ENCODE peak calls at places on chromosome 21, in eight cellular contexts. Y, D, O, C, V, N, Z and Q are unnamed samples. For H3K36me3, the result is how much of the 10 kb centered on the place peaks cover.

GRCh38 chr21:29145354-29145782 is 14.9 kb downstream of the MAP3K7CL start:
- DNase-seq in Y (peak), D (peak), O (no peak), C (peak), V (peak), N (peak), Z (no peak), Q (peak)

GRCh38 chr21:29366532-29366931 is 67.8 kb downstream of the BACH1 start:
- DNase-seq in Y (no peak), D (no peak), O (no peak), C (no peak), V (no peak), N (no peak), Z (no peak), Q (no peak)

GRCh38 chr21:34932233-34932632 is 116.9 kb downstream of the RUNX1 start:
- DNase-seq in Y (no peak), D (no peak), O (no peak), C (no peak), V (no peak), N (no peak), Z (no peak), Q (no peak)

GRCh38 chr21:32334980-32335471 is 36.4 kb downstream of the MRAP start:
- DNase-seq in Y (no peak), D (peak), O (no peak), C (no peak), V (no peak), N (no peak), Z (no peak), Q (peak)

GRCh38 chr21:22020221-22020620 is 1022.0 kb downstream of the NCAM2 start:
- DNase-seq in Y (no peak), D (no peak), O (no peak), C (no peak), V (peak), N (no peak), Z (peak), Q (peak)

GRCh38 chr21:25845729-25846256 is 111.0 kb downstream of the GABPA start:
- DNase-seq in Y (no peak), D (no peak), O (no peak), C (no peak), V (no peak), N (no peak), Z (no peak), Q (peak)

GRCh38 chr21:15054606-15055239 is 10.1 kb downstream of the NRIP1 start:
- DNase-seq in Y (no peak), D (no peak), O (no peak), C (no peak), V (no peak), N (no peak), Z (no peak), Q (no peak)

GRCh38 chr21:32459972-32460371 is 47.5 kb downstream of the EVA1C start:
- DNase-seq in Y (no peak), D (no peak), O (no peak), C (no peak), V (no peak), N (no peak), Z (no peak), Q (no peak)

GRCh38 chr21:14361958-14362357 is 21.0 kb downstream of the HSPA13 start:
- DNase-seq in Y (no peak), D (peak), O (no peak), C (no peak), V (peak), N (peak), Z (no peak), Q (peak)

GRCh38 chr21:15367061-15367626 is 302.3 kb upstream of the NRIP1 start:
- DNase-seq in Y (no peak), D (no peak), O (no peak), C (no peak), V (no peak), N (no peak), Z (peak), Q (no peak)

GRCh38 chr21:26659181-26659580 is 86.1 kb upstream of the CYYR1 start:
- DNase-seq in Y (no peak), D (no peak), O (no peak), C (no peak), V (peak), N (no peak), Z (no peak), Q (no peak)

GRCh38 chr21:27192286-27192685 is 225.4 kb upstream of the ADAMTS5 start:
- DNase-seq in Y (no peak), D (no peak), O (no peak), C (no peak), V (peak), N (no peak), Z (no peak), Q (peak)

GRCh38 chr21:29149771-29150425 is 19.5 kb downstream of the MAP3K7CL start:
- DNase-seq in Y (no peak), D (peak), O (no peak), C (no peak), V (peak), N (no peak), Z (no peak), Q (no peak)

GRCh38 chr21:32727478-32727727 is 410 bp downstream of the SYNJ1 start:
- DNase-seq in Y (no peak), D (no peak), O (no peak), C (no peak), V (no peak), N (no peak), Z (no peak), Q (no peak)

GRCh38 chr21:26117972-26118367 is 52.6 kb downstream of the APP start:
- DNase-seq in Y (no peak), D (no peak), O (no peak), C (no peak), V (no peak), N (no peak), Z (no peak), Q (no peak)

GRCh38 chr21:32940079-32941014 is 85.4 kb upstream of the OLIG2 start:
- DNase-seq in Y (peak), D (peak), O (peak), C (no peak), V (peak), N (peak), Z (peak), Q (peak)

GRCh38 chr21:31594726-31595125 is 64.8 kb upstream of the SOD1 start:
- DNase-seq in Y (no peak), D (no peak), O (no peak), C (no peak), V (no peak), N (no peak), Z (no peak), Q (no peak)

GRCh38 chr21:32812035-32812434 is 40.5 kb upstream of the PAXBP1 start:
- DNase-seq in Y (no peak), D (peak), O (no peak), C (peak), V (no peak), N (no peak), Z (no peak), Q (peak)

GRCh38 chr21:43189936-43190335 is 21.1 kb downstream of the CRYAA start:
- DNase-seq in Y (no peak), D (no peak), O (no peak), C (peak), V (no peak), N (no peak), Z (no peak), Q (no peak)

GRCh38 chr21:31892686-31893085 is 19.9 kb downstream of the HUNK start:
- DNase-seq in Y (no peak), D (no peak), O (no peak), C (no peak), V (no peak), N (no peak), Z (peak), Q (no peak)

DNA sequence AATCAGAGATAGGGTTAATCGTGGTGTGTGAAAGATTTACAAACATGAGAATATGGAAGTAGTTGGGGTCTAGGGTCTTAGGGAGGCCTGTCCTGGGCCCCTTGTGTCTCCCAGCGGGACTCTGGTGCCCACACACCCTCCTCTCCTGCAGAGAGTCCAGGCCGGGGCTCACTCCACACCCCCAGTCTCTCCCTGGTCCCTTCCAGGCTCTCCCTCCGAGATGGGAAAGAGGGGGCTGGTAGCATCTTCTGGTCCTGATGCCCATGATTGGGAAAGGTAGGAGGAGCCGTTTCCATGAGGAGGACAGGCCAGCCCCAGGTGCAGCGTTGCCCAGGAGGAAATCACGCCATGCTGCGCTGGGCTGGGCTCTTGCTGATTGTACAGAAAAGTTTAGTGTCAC is 26.6 kb downstream of the PCNT start:
- DNase-seq in Y (no peak), D (no peak), O (no peak), C (peak), V (no peak), N (no peak), Z (no peak), Q (no peak)
- H3K36me3 ChIP-seq in Y (half or more), D (under half), O (under half), C (under half), V (under half), N (under half), Z (under half), Q (half or more)

GRCh38 chr21:42061195-42061865 is 9.8 kb upstream of the UMODL1 start:
- DNase-seq in Y (peak), D (no peak), O (peak), C (peak), V (no peak), N (peak), Z (no peak), Q (no peak)
- H3K4me3 ChIP-seq in Y (no peak), D (no peak), O (no peak), C (no peak), V (no peak), N (no peak), Z (no peak), Q (no peak)

DNA sequence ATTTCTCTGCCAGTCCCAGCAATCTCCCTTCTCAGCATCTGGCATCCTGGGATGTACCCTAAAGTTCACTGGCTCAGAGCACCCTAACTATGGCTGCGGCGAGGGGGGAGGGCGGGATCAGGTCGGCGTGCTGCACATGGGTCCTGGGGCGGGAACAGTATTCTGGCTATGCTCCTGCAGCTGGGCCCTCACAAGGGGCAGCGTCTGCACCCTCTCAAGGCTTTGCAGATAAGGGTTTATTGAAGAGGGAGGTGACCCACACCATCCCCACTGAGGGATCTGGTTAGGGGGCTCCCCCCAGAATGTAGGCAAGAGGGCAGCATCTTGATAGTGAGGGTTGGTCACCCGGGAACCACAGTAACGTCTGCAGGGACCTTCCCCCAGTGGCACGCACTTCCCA is 44.9 kb upstream of the PCBP3 start:
- DNase-seq in Y (no peak), D (no peak), O (no peak), C (no peak), V (no peak), N (no peak), Z (no peak), Q (no peak)
- H3K36me3 ChIP-seq in Y (under half), D (under half), O (under half), C (under half), V (under half), N (under half), Z (under half), Q (under half)

DNA sequence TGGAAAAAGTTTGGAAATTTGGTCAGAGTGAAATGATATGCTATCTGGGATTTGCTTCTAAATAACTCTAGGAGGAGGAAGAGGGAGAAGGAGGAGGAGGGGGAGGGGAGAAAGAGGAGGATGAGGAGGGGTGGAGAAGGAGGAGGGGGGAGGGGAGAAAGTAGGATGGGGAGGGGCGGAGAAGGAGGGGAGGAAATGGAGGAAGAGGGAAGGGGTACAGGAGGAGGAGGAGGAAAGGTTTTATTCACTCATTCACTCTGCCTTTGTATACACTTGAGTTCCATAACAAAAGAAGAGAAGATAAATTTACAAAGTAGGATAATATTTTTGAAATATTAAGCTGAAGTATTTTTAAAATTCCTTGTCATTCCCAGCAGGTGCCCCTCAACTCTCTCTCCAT is 6.3 kb upstream of the VPS26C start:
- DNase-seq in Y (no peak), D (no peak), O (no peak), C (no peak), V (no peak), N (no peak), Z (peak), Q (no peak)
- H3K4me3 ChIP-seq in Y (no peak), D (no peak), O (no peak), C (no peak), V (no peak), N (no peak), Z (peak), Q (no peak)

DNA sequence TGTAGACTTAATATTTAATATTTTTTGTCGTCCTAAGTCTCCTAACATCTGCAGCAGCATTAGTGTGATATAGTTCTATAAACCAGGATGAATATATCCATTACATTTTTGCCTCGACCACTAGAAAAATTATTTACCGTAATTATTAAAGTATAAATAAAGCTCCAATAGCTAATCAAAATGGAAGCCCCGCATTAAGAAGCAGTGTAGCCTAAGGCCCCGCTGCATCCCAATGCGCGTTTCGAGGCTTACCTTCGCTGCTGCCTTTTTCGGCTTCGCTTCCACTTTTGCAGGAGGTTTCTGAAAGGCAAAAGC is 891 bp downstream of the HMGN1 start:
- DNase-seq in Y (no peak), D (no peak), O (no peak), C (no peak), V (no peak), N (no peak), Z (no peak), Q (no peak)
- H3K36me3 ChIP-seq in Y (under half), D (under half), O (under half), C (under half), V (under half), N (under half), Z (under half), Q (under half)

DNA sequence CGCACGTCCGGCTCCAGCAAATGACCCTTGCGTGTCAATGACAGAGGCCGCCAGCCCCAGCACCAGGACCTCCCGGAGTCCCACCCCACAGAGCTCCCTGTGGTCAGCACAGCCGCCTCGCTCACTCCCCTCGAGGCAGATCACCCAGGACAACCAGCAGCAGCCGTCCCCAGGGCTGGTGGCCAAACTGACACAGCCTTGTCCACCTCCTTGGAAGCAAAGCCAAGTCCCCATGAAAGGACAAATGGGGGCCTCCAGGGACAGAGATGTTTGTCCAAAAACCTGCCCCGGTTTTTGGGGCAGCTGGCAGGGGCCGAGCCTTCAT is 2.1 kb downstream of the KRTAP10-10 start:
- DNase-seq in Y (no peak), D (no peak), O (no peak), C (no peak), V (no peak), N (no peak), Z (no peak), Q (no peak)
- H3K4me3 ChIP-seq in Y (no peak), D (no peak), O (no peak), C (no peak), V (no peak), N (no peak), Z (no peak), Q (no peak)

GRCh38 chr21:37200641-37201480 is 66.3 kb downstream of the VPS26C start:
- DNase-seq in Y (no peak), D (no peak), O (no peak), C (peak), V (no peak), N (peak), Z (no peak), Q (no peak)
- H3K36me3 ChIP-seq in Y (half or more), D (under half), O (under half), C (under half), V (under half), N (under half), Z (under half), Q (half or more)

DNA sequence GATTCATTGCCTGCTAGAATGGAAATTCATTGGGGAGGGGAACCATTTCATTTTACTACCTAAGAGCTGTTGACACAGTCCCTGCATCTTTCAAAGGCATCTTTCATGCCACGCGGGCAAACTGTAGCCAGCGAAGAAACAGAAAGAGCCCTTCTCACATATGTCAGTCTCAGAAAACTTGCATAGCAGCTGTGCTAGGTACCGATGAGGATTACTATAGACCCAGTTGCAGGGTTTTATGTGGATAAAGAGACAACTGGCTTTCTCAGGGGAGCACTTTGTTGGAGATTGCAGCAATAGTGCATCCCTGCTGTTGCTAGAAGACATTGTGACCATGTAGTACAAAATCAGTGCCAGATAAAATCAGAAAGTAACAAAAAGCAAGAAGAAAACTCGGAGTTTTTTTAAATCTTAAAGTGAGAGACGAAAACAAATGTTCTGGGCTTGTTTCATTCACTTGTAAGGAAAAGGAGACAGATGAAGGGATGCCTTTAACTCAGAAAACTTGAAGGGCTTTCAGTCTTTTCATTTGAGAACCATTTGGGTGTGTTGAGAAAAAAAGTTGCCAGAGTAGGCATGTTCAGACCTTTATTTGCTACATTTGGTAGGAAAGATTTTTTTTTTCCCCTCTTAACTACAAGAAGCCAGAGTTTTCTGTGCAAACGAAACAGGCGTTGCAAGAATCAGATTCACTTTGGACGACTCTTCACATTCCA is 804.1 kb downstream of the USP25 start:
- DNase-seq in Y (peak), D (peak), O (no peak), C (no peak), V (no peak), N (no peak), Z (no peak), Q (no peak)
- H3K4me3 ChIP-seq in Y (peak), D (peak), O (no peak), C (peak), V (peak), N (peak), Z (no peak), Q (peak)

DNA sequence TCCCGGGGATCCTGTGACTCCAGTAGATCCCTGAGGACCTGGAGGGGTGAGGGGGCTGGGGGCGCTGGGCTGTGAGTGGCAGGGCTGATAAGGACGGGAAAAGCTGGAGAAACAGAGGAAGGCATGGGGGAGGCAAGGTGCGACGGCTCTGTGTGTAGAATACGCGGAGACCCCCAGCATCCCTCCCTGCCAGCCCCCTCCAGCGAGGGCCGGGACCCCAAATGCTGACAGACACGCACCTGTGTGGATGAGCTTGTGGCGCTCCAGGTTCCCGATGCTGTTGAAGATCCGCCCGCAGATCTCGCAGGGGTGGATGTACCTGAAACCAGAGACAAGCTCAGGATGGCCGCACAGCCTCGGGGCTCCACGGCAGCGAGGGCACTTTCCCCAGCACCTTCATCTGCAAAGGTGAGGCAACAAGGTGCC is 53.0 kb upstream of the RIPK4 start:
- DNase-seq in Y (no peak), D (no peak), O (no peak), C (no peak), V (no peak), N (no peak), Z (no peak), Q (no peak)
- H3K36me3 ChIP-seq in Y (under half), D (under half), O (under half), C (under half), V (under half), N (under half), Z (under half), Q (under half)